ENCODE peak calls at places on chromosomes 16 and 17, in eight cellular contexts. One of them, this sample, is unnamed.

GRCh38 chr17:58516644-58517377 is 2.4 kb upstream of the MTMR4 start:
- DNase-seq in esophagus squamous epithelium: no peak
- DNase-seq in AG09319: no peak
- DNase-seq in CD4-positive, alpha-beta T cell: no peak
- DNase-seq in colonic mucosa: peak
- DNase-seq in WERI-Rb-1: no peak
- DNase-seq in AG04450: no peak
- DNase-seq in psoas muscle: no peak
- DNase-seq in this sample: no peak

GRCh38 chr16:23823475-23824407 is 12.0 kb upstream of the PRKCB start:
- DNase-seq in CD4-positive, alpha-beta T cell: no peak
- DNase-seq in psoas muscle: no peak
- DNase-seq in AG09319: no peak
- DNase-seq in colonic mucosa: no peak
- DNase-seq in esophagus squamous epithelium: no peak
- DNase-seq in WERI-Rb-1: no peak
- DNase-seq in AG04450: no peak
- DNase-seq in this sample: no peak

GRCh38 chr16:48409839-48410610 is 24.8 kb upstream of the SIAH1 start:
- DNase-seq in colonic mucosa: peak
- DNase-seq in esophagus squamous epithelium: no peak
- DNase-seq in psoas muscle: no peak
- DNase-seq in CD4-positive, alpha-beta T cell: no peak
- DNase-seq in WERI-Rb-1: no peak
- DNase-seq in AG04450: peak
- DNase-seq in AG09319: peak
- DNase-seq in this sample: no peak

GRCh38 chr17:17351356-17351891 is 48.3 kb downstream of the NT5M start:
- DNase-seq in CD4-positive, alpha-beta T cell: no peak
- DNase-seq in AG09319: no peak
- DNase-seq in AG04450: no peak
- DNase-seq in esophagus squamous epithelium: no peak
- DNase-seq in WERI-Rb-1: no peak
- DNase-seq in colonic mucosa: no peak
- DNase-seq in psoas muscle: peak
- DNase-seq in this sample: peak

GRCh38 chr17:10993126-10993525 is 155.2 kb upstream of the PIRT start:
- DNase-seq in AG09319: no peak
- DNase-seq in esophagus squamous epithelium: no peak
- DNase-seq in psoas muscle: no peak
- DNase-seq in WERI-Rb-1: no peak
- DNase-seq in colonic mucosa: no peak
- DNase-seq in AG04450: no peak
- DNase-seq in CD4-positive, alpha-beta T cell: no peak
- DNase-seq in this sample: no peak

GRCh38 chr16:9837481-9837880 is 344.7 kb downstream of the GRIN2A start:
- DNase-seq in psoas muscle: no peak
- DNase-seq in esophagus squamous epithelium: no peak
- DNase-seq in colonic mucosa: no peak
- DNase-seq in AG09319: no peak
- DNase-seq in AG04450: no peak
- DNase-seq in WERI-Rb-1: no peak
- DNase-seq in CD4-positive, alpha-beta T cell: no peak
- DNase-seq in this sample: no peak

GRCh38 chr16:16042076-16042475 is 92.7 kb downstream of the ABCC1 start:
- DNase-seq in psoas muscle: no peak
- DNase-seq in AG04450: peak
- DNase-seq in colonic mucosa: no peak
- DNase-seq in esophagus squamous epithelium: no peak
- DNase-seq in AG09319: peak
- DNase-seq in CD4-positive, alpha-beta T cell: no peak
- DNase-seq in WERI-Rb-1: no peak
- DNase-seq in this sample: no peak

GRCh38 chr17:75105269-75106080 is 4.3 kb upstream of the ARMC7 start:
- DNase-seq in colonic mucosa: peak
- DNase-seq in CD4-positive, alpha-beta T cell: no peak
- DNase-seq in psoas muscle: peak
- DNase-seq in AG04450: no peak
- DNase-seq in WERI-Rb-1: peak
- DNase-seq in AG09319: no peak
- DNase-seq in esophagus squamous epithelium: no peak
- DNase-seq in this sample: peak

GRCh38 chr17:32491371-32492280 is 4.8 kb downstream of the CDK5R1 start:
- DNase-seq in AG04450: no peak
- DNase-seq in colonic mucosa: no peak
- DNase-seq in WERI-Rb-1: peak
- DNase-seq in AG09319: no peak
- DNase-seq in CD4-positive, alpha-beta T cell: no peak
- DNase-seq in psoas muscle: no peak
- DNase-seq in esophagus squamous epithelium: no peak
- DNase-seq in this sample: peak

GRCh38 chr17:68195667-68196393 is 52.0 kb upstream of the AMZ2 start:
- DNase-seq in esophagus squamous epithelium: no peak
- DNase-seq in CD4-positive, alpha-beta T cell: no peak
- DNase-seq in colonic mucosa: no peak
- DNase-seq in WERI-Rb-1: peak
- DNase-seq in AG09319: no peak
- DNase-seq in psoas muscle: peak
- DNase-seq in AG04450: no peak
- DNase-seq in this sample: no peak

GRCh38 chr17:78774456-78774855 is 7.6 kb downstream of the CYTH1 start:
- DNase-seq in esophagus squamous epithelium: no peak
- DNase-seq in psoas muscle: no peak
- DNase-seq in AG09319: no peak
- DNase-seq in AG04450: no peak
- DNase-seq in WERI-Rb-1: no peak
- DNase-seq in colonic mucosa: no peak
- DNase-seq in CD4-positive, alpha-beta T cell: no peak
- DNase-seq in this sample: no peak

GRCh38 chr17:19331134-19331533 is 31.4 kb downstream of the B9D1 start:
- DNase-seq in esophagus squamous epithelium: no peak
- DNase-seq in AG04450: peak
- DNase-seq in AG09319: no peak
- DNase-seq in colonic mucosa: no peak
- DNase-seq in WERI-Rb-1: no peak
- DNase-seq in CD4-positive, alpha-beta T cell: no peak
- DNase-seq in psoas muscle: no peak
- DNase-seq in this sample: no peak

GRCh38 chr16:74226361-74226979 is 70.1 kb upstream of the PSMD7 start:
- DNase-seq in colonic mucosa: no peak
- DNase-seq in psoas muscle: no peak
- DNase-seq in esophagus squamous epithelium: no peak
- DNase-seq in AG09319: no peak
- DNase-seq in WERI-Rb-1: no peak
- DNase-seq in CD4-positive, alpha-beta T cell: no peak
- DNase-seq in AG04450: no peak
- DNase-seq in this sample: peak

GRCh38 chr17:77287432-77288068 is 146.8 kb downstream of the SEC14L1 start:
- DNase-seq in esophagus squamous epithelium: no peak
- DNase-seq in colonic mucosa: peak
- DNase-seq in AG04450: peak
- DNase-seq in psoas muscle: peak
- DNase-seq in CD4-positive, alpha-beta T cell: no peak
- DNase-seq in AG09319: no peak
- DNase-seq in WERI-Rb-1: no peak
- DNase-seq in this sample: no peak

GRCh38 chr16:3347586-3347985 is 8.1 kb upstream of the OR2C1 start:
- DNase-seq in colonic mucosa: no peak
- DNase-seq in WERI-Rb-1: no peak
- DNase-seq in psoas muscle: no peak
- DNase-seq in AG09319: no peak
- DNase-seq in CD4-positive, alpha-beta T cell: no peak
- DNase-seq in esophagus squamous epithelium: no peak
- DNase-seq in AG04450: no peak
- DNase-seq in this sample: no peak

GRCh38 chr17:44766409-44767038 is 7.7 kb downstream of the ADAM11 start:
- DNase-seq in AG04450: no peak
- DNase-seq in esophagus squamous epithelium: no peak
- DNase-seq in psoas muscle: no peak
- DNase-seq in WERI-Rb-1: no peak
- DNase-seq in CD4-positive, alpha-beta T cell: no peak
- DNase-seq in AG09319: no peak
- DNase-seq in colonic mucosa: no peak
- DNase-seq in this sample: no peak

GRCh38 chr16:473046-474043 is 47.9 kb downstream of the RAB11FIP3 start:
- DNase-seq in AG09319: no peak
- DNase-seq in psoas muscle: no peak
- DNase-seq in esophagus squamous epithelium: no peak
- DNase-seq in AG04450: no peak
- DNase-seq in colonic mucosa: no peak
- DNase-seq in WERI-Rb-1: no peak
- DNase-seq in CD4-positive, alpha-beta T cell: no peak
- DNase-seq in this sample: no peak

GRCh38 chr17:78159575-78160158 is 8.7 kb upstream of the SYNGR2 start:
- DNase-seq in colonic mucosa: no peak
- DNase-seq in esophagus squamous epithelium: no peak
- DNase-seq in WERI-Rb-1: no peak
- DNase-seq in AG04450: peak
- DNase-seq in psoas muscle: no peak
- DNase-seq in CD4-positive, alpha-beta T cell: no peak
- DNase-seq in AG09319: no peak
- DNase-seq in this sample: no peak

GRCh38 chr16:30958164-30959083 is 870 bp downstream of the SETD1A start:
- DNase-seq in WERI-Rb-1: peak
- DNase-seq in psoas muscle: peak
- DNase-seq in CD4-positive, alpha-beta T cell: no peak
- DNase-seq in esophagus squamous epithelium: no peak
- DNase-seq in colonic mucosa: peak
- DNase-seq in AG09319: no peak
- DNase-seq in AG04450: no peak
- DNase-seq in this sample: peak

GRCh38 chr17:32265192-32265895 is at the start of gene RHBDL3:
- DNase-seq in CD4-positive, alpha-beta T cell: peak
- DNase-seq in AG09319: no peak
- DNase-seq in esophagus squamous epithelium: no peak
- DNase-seq in colonic mucosa: no peak
- DNase-seq in WERI-Rb-1: peak
- DNase-seq in AG04450: no peak
- DNase-seq in psoas muscle: peak
- DNase-seq in this sample: peak

GRCh38 chr16:55944377-55944802 is 69.2 kb upstream of the CES5A start:
- DNase-seq in CD4-positive, alpha-beta T cell: peak
- DNase-seq in colonic mucosa: peak
- DNase-seq in AG09319: peak
- DNase-seq in WERI-Rb-1: peak
- DNase-seq in AG04450: peak
- DNase-seq in psoas muscle: peak
- DNase-seq in esophagus squamous epithelium: no peak
- DNase-seq in this sample: peak

GRCh38 chr17:61307905-61308886 is 91.4 kb upstream of the TBX2 start:
- DNase-seq in colonic mucosa: no peak
- DNase-seq in psoas muscle: no peak
- DNase-seq in WERI-Rb-1: no peak
- DNase-seq in AG04450: peak
- DNase-seq in AG09319: peak
- DNase-seq in esophagus squamous epithelium: no peak
- DNase-seq in CD4-positive, alpha-beta T cell: no peak
- DNase-seq in this sample: no peak
- TF ChIP-seq CTCF in colonic mucosa: no peak
- TF ChIP-seq CTCF in psoas muscle: no peak
- TF ChIP-seq CTCF in WERI-Rb-1: no peak
- TF ChIP-seq CTCF in AG04450: peak
- TF ChIP-seq CTCF in AG09319: peak
- TF ChIP-seq CTCF in esophagus squamous epithelium: no peak
- TF ChIP-seq CTCF in CD4-positive, alpha-beta T cell: no peak
- TF ChIP-seq CTCF in this sample: no peak

DNA sequence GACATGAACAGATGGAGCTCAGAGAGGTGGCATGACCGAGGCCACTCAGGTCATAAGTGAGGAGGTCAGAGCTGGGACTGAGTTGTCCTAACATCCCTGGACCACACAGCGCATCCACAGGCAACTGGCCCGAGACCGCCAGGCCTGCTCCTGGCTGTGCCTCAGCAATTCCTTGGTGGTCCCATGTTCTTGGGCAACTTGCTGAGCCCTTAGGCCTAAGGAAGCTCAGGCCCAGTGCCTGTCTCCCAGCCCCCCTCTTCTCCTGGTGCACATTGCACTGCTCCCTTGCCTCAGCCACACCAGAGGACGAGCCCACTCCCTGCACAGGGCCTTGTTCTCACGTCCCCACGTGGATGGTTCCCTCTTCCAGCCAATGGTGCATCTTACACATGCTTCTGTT is 23.9 kb downstream of the C17orf100 start:
- DNase-seq in colonic mucosa: no peak
- DNase-seq in esophagus squamous epithelium: no peak
- DNase-seq in AG04450: no peak
- DNase-seq in AG09319: no peak
- DNase-seq in CD4-positive, alpha-beta T cell: no peak
- DNase-seq in psoas muscle: no peak
- DNase-seq in WERI-Rb-1: no peak
- DNase-seq in this sample: no peak
- TF ChIP-seq CTCF in colonic mucosa: no peak
- TF ChIP-seq CTCF in esophagus squamous epithelium: no peak
- TF ChIP-seq CTCF in AG04450: no peak
- TF ChIP-seq CTCF in AG09319: no peak
- TF ChIP-seq CTCF in CD4-positive, alpha-beta T cell: no peak
- TF ChIP-seq CTCF in psoas muscle: no peak
- TF ChIP-seq CTCF in WERI-Rb-1: no peak
- TF ChIP-seq CTCF in this sample: no peak

GRCh38 chr16:67930191-67930590 is 1.5 kb downstream of the CTRL start:
- DNase-seq in CD4-positive, alpha-beta T cell: no peak
- DNase-seq in AG09319: no peak
- DNase-seq in colonic mucosa: no peak
- DNase-seq in esophagus squamous epithelium: no peak
- DNase-seq in WERI-Rb-1: no peak
- DNase-seq in AG04450: no peak
- DNase-seq in psoas muscle: no peak
- DNase-seq in this sample: no peak

GRCh38 chr16:67930678-67931211 is 917 bp downstream of the CTRL start:
- DNase-seq in esophagus squamous epithelium: no peak
- DNase-seq in WERI-Rb-1: no peak
- DNase-seq in AG09319: no peak
- DNase-seq in CD4-positive, alpha-beta T cell: no peak
- DNase-seq in psoas muscle: no peak
- DNase-seq in AG04450: no peak
- DNase-seq in colonic mucosa: no peak
- DNase-seq in this sample: no peak

GRCh38 chr16:67927131-67927941 is 4.3 kb downstream of the CTRL start:
- DNase-seq in psoas muscle: no peak
- DNase-seq in CD4-positive, alpha-beta T cell: no peak
- DNase-seq in AG04450: no peak
- DNase-seq in esophagus squamous epithelium: no peak
- DNase-seq in AG09319: no peak
- DNase-seq in WERI-Rb-1: no peak
- DNase-seq in colonic mucosa: no peak
- DNase-seq in this sample: no peak

GRCh38 chr16:67928147-67928546 is 3.5 kb downstream of the CTRL start:
- DNase-seq in CD4-positive, alpha-beta T cell: no peak
- DNase-seq in psoas muscle: no peak
- DNase-seq in AG09319: no peak
- DNase-seq in colonic mucosa: no peak
- DNase-seq in WERI-Rb-1: no peak
- DNase-seq in AG04450: no peak
- DNase-seq in esophagus squamous epithelium: no peak
- DNase-seq in this sample: no peak

GRCh38 chr16:67928561-67929364 is 2.9 kb downstream of the CTRL start:
- DNase-seq in CD4-positive, alpha-beta T cell: peak
- DNase-seq in esophagus squamous epithelium: no peak
- DNase-seq in WERI-Rb-1: peak
- DNase-seq in colonic mucosa: peak
- DNase-seq in AG04450: no peak
- DNase-seq in AG09319: no peak
- DNase-seq in psoas muscle: peak
- DNase-seq in this sample: peak
- TF ChIP-seq CTCF in CD4-positive, alpha-beta T cell: peak
- TF ChIP-seq CTCF in esophagus squamous epithelium: peak
- TF ChIP-seq CTCF in WERI-Rb-1: peak
- TF ChIP-seq CTCF in colonic mucosa: peak
- TF ChIP-seq CTCF in AG04450: peak
- TF ChIP-seq CTCF in AG09319: peak
- TF ChIP-seq CTCF in psoas muscle: peak
- TF ChIP-seq CTCF in this sample: peak

GRCh38 chr16:66095676-66096075 is 270.8 kb upstream of the CDH5 start:
- DNase-seq in colonic mucosa: no peak
- DNase-seq in AG09319: no peak
- DNase-seq in esophagus squamous epithelium: no peak
- DNase-seq in CD4-positive, alpha-beta T cell: no peak
- DNase-seq in WERI-Rb-1: no peak
- DNase-seq in psoas muscle: no peak
- DNase-seq in AG04450: no peak
- DNase-seq in this sample: no peak
- TF ChIP-seq CTCF in colonic mucosa: no peak
- TF ChIP-seq CTCF in AG09319: no peak
- TF ChIP-seq CTCF in esophagus squamous epithelium: peak
- TF ChIP-seq CTCF in CD4-positive, alpha-beta T cell: no peak
- TF ChIP-seq CTCF in WERI-Rb-1: no peak
- TF ChIP-seq CTCF in psoas muscle: no peak
- TF ChIP-seq CTCF in AG04450: peak
- TF ChIP-seq CTCF in this sample: no peak

This sample was measured in GM13976.